ENCODE peak calls at places on chromosome 5, in eight cellular contexts. F, X, U, G, B, Q, W and J are unnamed samples.

GRCh38 chr5:61625682-61626620 is 293.9 kb downstream of the ZSWIM6 start:
- DNase-seq in W (peak; percentile 45), Q (peak; percentile 67), B (peak; percentile 2), F (peak; percentile 80), X (peak; percentile 79), G (peak; percentile 62), U (peak; percentile 67), J (peak; percentile 55)

GRCh38 chr5:42522783-42523182 is 99.5 kb downstream of the GHR start:
- DNase-seq in U (no peak), Q (no peak), F (no peak), W (no peak), X (no peak), B (no peak), G (no peak), J (no peak)

GRCh38 chr5:4906821-4907220 is 233.3 kb upstream of the ADAMTS16 start:
- DNase-seq in Q (no peak), G (no peak), X (no peak), W (no peak), U (no peak), F (no peak), B (no peak), J (no peak)

GRCh38 chr5:138470322-138471285 is 5.3 kb downstream of the EGR1 start:
- DNase-seq in G (no peak), U (no peak), B (no peak), W (no peak), X (peak; percentile 64), F (no peak), Q (no peak), J (no peak)

GRCh38 chr5:159038907-159039306 is 60.8 kb downstream of the EBF1 start:
- DNase-seq in B (no peak), X (no peak), U (peak; percentile 84), W (no peak), F (no peak), G (no peak), Q (no peak), J (no peak)

GRCh38 chr5:89302102-89302891 is 419.3 kb upstream of the MEF2C start:
- DNase-seq in W (no peak), B (no peak), Q (no peak), X (no peak), G (no peak), F (no peak), U (no peak), J (no peak)

GRCh38 chr5:55308254-55308836 is 556 bp downstream of the MTREX start:
- DNase-seq in Q (no peak), W (peak; percentile 52), F (no peak), B (no peak), G (no peak), U (peak; percentile 9), X (no peak), J (no peak)

GRCh38 chr5:155434267-155434666 is 420.7 kb downstream of the KIF4B start:
- DNase-seq in G (no peak), B (no peak), U (no peak), W (no peak), F (no peak), X (no peak), Q (no peak), J (no peak)

GRCh38 chr5:88823201-88823600 is 59.8 kb downstream of the MEF2C start:
- DNase-seq in U (no peak), F (no peak), G (no peak), B (no peak), Q (no peak), W (no peak), X (no peak), J (no peak)

GRCh38 chr5:66828551-66829421 is 232.6 kb downstream of the MAST4 start:
- DNase-seq in X (peak; percentile 69), U (peak; percentile 73), F (peak; percentile 39), Q (peak; percentile 54), G (peak; percentile 78), W (peak; percentile 96), B (no peak), J (peak; percentile 96)

GRCh38 chr5:125348936-125349335 is 602.5 kb upstream of the ZNF608 start:
- DNase-seq in F (no peak), X (no peak), W (peak; percentile 22), U (no peak), B (no peak), G (no peak), Q (no peak), J (peak; percentile 28)

GRCh38 chr5:122323132-122323548 is 11.1 kb downstream of the SNCAIP start:
- DNase-seq in U (no peak), W (no peak), Q (no peak), F (no peak), B (no peak), G (peak; percentile 13), X (no peak), J (no peak)

GRCh38 chr5:95773325-95774059 is 42.4 kb downstream of the RHOBTB3 start:
- DNase-seq in G (no peak), Q (no peak), U (no peak), W (peak; percentile 51), X (no peak), B (no peak), F (no peak), J (no peak)

GRCh38 chr5:172641359-172642045 is 439 bp downstream of the NEURL1B start:
- DNase-seq in W (no peak), X (no peak), U (no peak), F (no peak), B (peak; percentile 84), G (no peak), Q (peak; percentile 72), J (no peak)

GRCh38 chr5:74953961-74954720 is 88.0 kb upstream of the FAM169A start:
- DNase-seq in F (no peak), W (no peak), X (no peak), G (no peak), B (no peak), Q (no peak), U (peak; percentile 36), J (no peak)

GRCh38 chr5:159907689-159908088 is 8.6 kb upstream of the ADRA1B start:
- DNase-seq in X (no peak), B (no peak), F (no peak), G (no peak), U (no peak), W (no peak), Q (no peak), J (peak; percentile 46)